ENCODE peak calls at places on chromosomes 13 and 19, in eight cellular contexts. L is RPMI7951; B is HT1080; V is breast epithelium; K is KBM-7; I is stimulated activated CD8-positive, alpha-beta memory T cell treated with anti-CD3 and anti-CD28 coated beads, Interleukin-2, amount 100 ng/mL, for 1 hour; G is amniotic stem cell; H is HS-27A. Z is an unnamed sample.

GRCh38 chr19:16895467-16896097 is 6.8 kb downstream of the F2RL3 start:
- DNase-seq in L (no peak), I (no peak), H (no peak), G (no peak), K (no peak), B (no peak), V (no peak), Z (no peak)

GRCh38 chr13:111846396-111847174 is 220.4 kb upstream of the SOX1 start:
- DNase-seq in B (no peak), H (no peak), I (no peak), G (no peak), V (no peak), K (no peak), L (no peak), Z (no peak)

GRCh38 chr13:112131740-112132113 is 64.8 kb downstream of the SOX1 start:
- DNase-seq in H (no peak), V (peak), I (no peak), G (no peak), K (no peak), B (no peak), L (no peak), Z (no peak)

GRCh38 chr19:45440873-45441654 is 17.3 kb upstream of the ERCC1 start:
- DNase-seq in V (no peak), B (peak), L (peak), I (no peak), H (no peak), K (no peak), G (no peak), Z (no peak)

GRCh38 chr19:18232540-18233223 is 6.4 kb upstream of the PDE4C start:
- DNase-seq in G (no peak), B (no peak), K (no peak), V (no peak), L (no peak), I (no peak), H (no peak), Z (no peak)

GRCh38 chr13:34764246-34764645 is 177.8 kb upstream of the NBEA start:
- DNase-seq in I (no peak), G (no peak), B (no peak), H (no peak), V (no peak), L (no peak), K (no peak), Z (no peak)

GRCh38 chr13:21033866-21034601 is 27.4 kb downstream of the LATS2 start:
- DNase-seq in H (no peak), V (no peak), K (no peak), I (no peak), G (no peak), B (peak), L (peak), Z (no peak)

GRCh38 chr13:114017028-114017630 is 43.3 kb upstream of the C13orf46 start:
- DNase-seq in H (no peak), I (no peak), K (no peak), G (no peak), V (no peak), B (peak), L (no peak), Z (no peak)

GRCh38 chr13:106155411-106155810 is 380.1 kb downstream of the EFNB2 start:
- DNase-seq in V (no peak), G (peak), L (peak), B (no peak), K (no peak), I (no peak), H (no peak), Z (no peak)

GRCh38 chr13:46992383-46992952 is 95.6 kb upstream of the HTR2A start:
- DNase-seq in L (peak), H (no peak), V (no peak), G (no peak), I (no peak), K (peak), B (peak), Z (no peak)

GRCh38 chr19:5991244-5991838 is 13.4 kb upstream of the RANBP3 start:
- DNase-seq in K (no peak), G (no peak), V (no peak), I (no peak), H (no peak), L (no peak), B (no peak), Z (no peak)

GRCh38 chr13:113802761-113803160 is 43.7 kb downstream of the TMEM255B start:
- DNase-seq in H (no peak), V (no peak), I (no peak), K (no peak), L (no peak), G (no peak), B (no peak), Z (no peak)

GRCh38 chr13:22040810-22041364 is 370.0 kb downstream of the FGF9 start:
- DNase-seq in I (no peak), G (no peak), H (no peak), B (peak), L (peak), K (no peak), V (no peak), Z (no peak)

GRCh38 chr13:40069173-40070044 is 413.9 kb downstream of the COG6 start:
- DNase-seq in K (peak), I (peak), V (peak), G (no peak), B (peak), H (no peak), L (peak), Z (peak)

GRCh38 chr13:99288069-99288468 is 19.1 kb downstream of the GPR183 start:
- DNase-seq in K (peak), H (no peak), L (peak), V (no peak), G (no peak), B (no peak), I (no peak), Z (peak)

GRCh38 chr13:84553252-84553651 is 671.0 kb upstream of the SLITRK1 start:
- DNase-seq in K (no peak), H (no peak), V (no peak), I (no peak), B (no peak), G (no peak), L (no peak), Z (no peak)

GRCh38 chr13:43965446-43965845 is 85.7 kb downstream of the LACC1 start:
- DNase-seq in H (no peak), L (no peak), G (no peak), K (no peak), I (no peak), V (no peak), B (no peak), Z (no peak)

GRCh38 chr19:17037966-17038500 is 11.4 kb upstream of the CPAMD8 start:
- DNase-seq in V (no peak), L (peak), H (no peak), B (no peak), I (no peak), G (no peak), K (no peak), Z (no peak)

GRCh38 chr13:35990196-35990595 is 141.0 kb downstream of the DCLK1 start:
- DNase-seq in L (no peak), G (no peak), V (no peak), I (no peak), H (no peak), B (no peak), K (no peak), Z (no peak)

GRCh38 chr13:26280822-26281221 is 26.9 kb downstream of the CDK8 start:
- DNase-seq in H (no peak), I (no peak), V (no peak), L (no peak), B (peak), G (no peak), K (no peak), Z (no peak)

GRCh38 chr19:33604651-33605050 is 17.1 kb upstream of the CHST8 start:
- DNase-seq in K (no peak), B (no peak), I (no peak), L (no peak), H (no peak), V (no peak), G (no peak), Z (no peak)

GRCh38 chr19:28619842-28620429 is 593.0 kb downstream of the UQCRFS1 start:
- DNase-seq in I (no peak), B (no peak), V (no peak), K (no peak), L (no peak), H (no peak), G (no peak), Z (no peak)

GRCh38 chr13:44762946-44763345 is 186.8 kb upstream of the TSC22D1 start:
- DNase-seq in H (no peak), L (no peak), K (no peak), V (no peak), I (no peak), B (no peak), G (no peak), Z (no peak)

GRCh38 chr13:34412817-34413365 is 529.2 kb upstream of the NBEA start:
- DNase-seq in K (peak), G (no peak), B (peak), I (no peak), L (peak), V (no peak), H (no peak), Z (no peak)

GRCh38 chr19:42412223-42412622 is 15.0 kb downstream of the LIPE start:
- DNase-seq in G (no peak), I (no peak), H (no peak), L (peak), B (no peak), V (no peak), K (no peak), Z (no peak)

GRCh38 chr19:51568456-51568855 is 2.6 kb upstream of the ZNF175 start:
- DNase-seq in B (no peak), G (no peak), K (no peak), H (no peak), V (no peak), L (peak), I (no peak), Z (no peak)

GRCh38 chr13:112700291-112701060 is 10.6 kb downstream of the ATP11A start:
- DNase-seq in V (no peak), L (no peak), B (no peak), K (no peak), I (no peak), G (no peak), H (no peak), Z (no peak)

GRCh38 chr19:40805258-40805868 is 6.4 kb downstream of the EGLN2 start:
- DNase-seq in G (no peak), K (no peak), H (no peak), B (no peak), V (no peak), L (no peak), I (no peak), Z (no peak)

GRCh38 chr19:35466259-35466658 is 18.2 kb downstream of the FFAR2 start:
- DNase-seq in B (no peak), I (no peak), V (no peak), H (no peak), L (no peak), G (no peak), K (no peak), Z (no peak)

GRCh38 chr19:14139944-14140343 is 3.6 kb upstream of the ASF1B start:
- DNase-seq in I (no peak), L (peak), K (peak), B (no peak), H (no peak), G (no peak), V (no peak), Z (no peak)

GRCh38 chr13:41985788-41986508 is 25.0 kb upstream of the VWA8 start:
- DNase-seq in L (peak), V (no peak), G (no peak), H (peak), K (peak), B (peak), I (no peak), Z (no peak)

GRCh38 chr13:78121459-78122348 is 203.1 kb upstream of the EDNRB start:
- DNase-seq in V (no peak), B (peak), I (peak), L (peak), H (no peak), K (peak), G (peak), Z (peak)